ENCODE peak calls at places on chromosomes 5 and 9, in four cellular contexts. X is fibroblast of the conjunctiva, D is kidney glomerular epithelial cell, W is GM23248. H is an unnamed sample.

GRCh38 chr9:79023134-79023577 is 548.6 kb upstream of the TLE4 start:
- DNase-seq in W (peak), D (peak), X (peak), H (peak)

GRCh38 chr5:116872986-116873385 is 298.4 kb upstream of the SEMA6A start:
- DNase-seq in D (no peak), W (no peak), X (no peak), H (no peak)

GRCh38 chr5:133026664-133027153 is 360 bp upstream of the ZCCHC10 start:
- DNase-seq in D (no peak), X (no peak), W (no peak), H (no peak)

GRCh38 chr9:81898851-81899250 is 29.4 kb upstream of the SPATA31D4 start:
- DNase-seq in W (no peak), X (no peak), D (no peak), H (no peak)

GRCh38 chr9:75083188-75083976 is 4.6 kb downstream of the NMRK1 start:
- DNase-seq in W (no peak), X (no peak), D (peak), H (no peak)

GRCh38 chr9:70510157-70510770 is 95.8 kb upstream of the KLF9 start:
- DNase-seq in W (peak), D (no peak), X (no peak), H (peak)

GRCh38 chr5:92758552-92758951 is 822.5 kb downstream of the NR2F1-AS1 start:
- DNase-seq in D (peak), W (peak), X (peak), H (peak)

GRCh38 chr9:13386935-13387667 is 107.6 kb upstream of the MPDZ start:
- DNase-seq in X (peak), W (peak), D (peak), H (peak)

GRCh38 chr5:135934939-135935338 is 19.8 kb downstream of the LECT2 start:
- DNase-seq in W (no peak), X (no peak), D (peak), H (no peak)

GRCh38 chr9:84271004-84271886 is 69.3 kb downstream of the SLC28A3 start:
- DNase-seq in W (peak), D (no peak), X (peak), H (peak)

GRCh38 chr9:133230093-133230492 is 21.0 kb upstream of the OBP2B start:
- DNase-seq in W (no peak), X (no peak), D (no peak), H (no peak)

GRCh38 chr9:78371981-78372380 is 75.1 kb downstream of the PSAT1 start:
- DNase-seq in D (no peak), W (no peak), X (no peak), H (no peak)

GRCh38 chr5:168422431-168422830 is 63.8 kb upstream of the RARS1 start:
- DNase-seq in D (peak), X (no peak), W (no peak), H (no peak)

GRCh38 chr5:87119588-87119987 is 148.1 kb upstream of the RASA1 start:
- DNase-seq in D (no peak), W (no peak), X (no peak), H (no peak)

GRCh38 chr5:31664566-31664965 is 25.6 kb downstream of the PDZD2 start:
- DNase-seq in D (no peak), X (no peak), W (no peak), H (peak)

GRCh38 chr9:98314381-98315066 is 59.1 kb upstream of the TBC1D2 start:
- DNase-seq in W (peak), X (no peak), D (peak), H (peak)

GRCh38 chr5:3394877-3395599 is 200.6 kb upstream of the IRX1 start:
- DNase-seq in X (no peak), W (no peak), D (no peak), H (no peak)

GRCh38 chr5:100623719-100624118 is 88.5 kb downstream of the FAM174A start:
- DNase-seq in W (peak), X (peak), D (peak), H (peak)

H was measured in M059J.